ENCODE peak calls at places on chromosomes 1 and 21, in four cellular contexts. X is K562, I is transverse colon, T is A549. C is an unnamed sample.

GRCh38 chr1:190754769-190755168 is 277.1 kb upstream of the BRINP3 start:
- DNase-seq in X (no peak), I (no peak), T (peak; percentile 26), C (no peak)

GRCh38 chr21:45534591-45535331 is 7.5 kb downstream of the SLC19A1 start:
- DNase-seq in X (no peak), T (no peak), I (peak; percentile 86), C (peak; percentile 58)

GRCh38 chr1:91124989-91125417 is 103.2 kb upstream of the ZNF644 start:
- DNase-seq in I (no peak), X (no peak), T (no peak), C (no peak)

GRCh38 chr1:240232548-240232947 is 140.9 kb downstream of the FMN2 start:
- DNase-seq in T (no peak), I (no peak), X (no peak), C (no peak)

GRCh38 chr1:44015206-44015605 is 16.1 kb downstream of the SLC6A9 start:
- DNase-seq in T (no peak), I (no peak), X (no peak), C (no peak)

GRCh38 chr1:234322979-234323378 is 50.3 kb upstream of the COA6 start:
- DNase-seq in T (peak; percentile 62), I (peak; percentile 37), X (peak; percentile 77), C (no peak)

GRCh38 chr1:198212126-198212525 is 55.3 kb downstream of the NEK7 start:
- DNase-seq in X (no peak), T (no peak), I (no peak), C (no peak)

GRCh38 chr1:55981015-55981635 is 598.2 kb downstream of the PLPP3 start:
- DNase-seq in X (no peak), T (no peak), I (no peak), C (no peak)

GRCh38 chr1:201013991-201014815 is 9.3 kb downstream of the KIF21B start:
- DNase-seq in X (peak; percentile 63), I (no peak), T (no peak), C (no peak)

GRCh38 chr1:84780000-84780716 is 89.9 kb upstream of the SSX2IP start:
- DNase-seq in T (no peak), I (no peak), X (no peak), C (no peak)

GRCh38 chr1:180343931-180344406 is 113.9 kb downstream of the LHX4 start:
- DNase-seq in X (no peak), T (no peak), I (peak; percentile 82), C (no peak)

GRCh38 chr1:10573446-10573845 is 98.7 kb downstream of the PEX14 start:
- DNase-seq in I (no peak), X (no peak), T (no peak), C (no peak)

GRCh38 chr1:196309386-196309785 is 298.9 kb downstream of the KCNT2 start:
- DNase-seq in T (peak; percentile 42), I (no peak), X (no peak), C (no peak)

GRCh38 chr1:227774051-227774720 is 39.0 kb downstream of the SNAP47 start:
- DNase-seq in I (no peak), T (no peak), X (no peak), C (no peak)

GRCh38 chr1:55997550-55997949 is 581.8 kb downstream of the PLPP3 start:
- DNase-seq in I (no peak), T (no peak), X (no peak), C (no peak)

GRCh38 chr1:219681876-219682275 is 69.0 kb upstream of the ZC3H11B start:
- DNase-seq in I (no peak), T (no peak), X (no peak), C (no peak)

GRCh38 chr1:119966681-119967080 is 70.4 kb upstream of the ADAM30 start:
- DNase-seq in I (no peak), T (no peak), X (no peak), C (peak; percentile 47)

GRCh38 chr1:7671146-7671465 is 100.0 kb upstream of the VAMP3 start:
- DNase-seq in T (no peak), I (no peak), X (no peak), C (no peak)

GRCh38 chr1:70890408-70890807 is 157.2 kb downstream of the PTGER3 start:
- DNase-seq in I (no peak), X (peak; percentile 17), T (no peak), C (no peak)

GRCh38 chr1:56715161-56715560 is 70.0 kb downstream of the PRKAA2 start:
- DNase-seq in T (no peak), I (no peak), X (no peak), C (no peak)

GRCh38 chr1:55378582-55378981 is 163.4 kb upstream of the USP24 start:
- DNase-seq in T (peak; percentile 48), I (peak; percentile 23), X (peak; percentile 41), C (peak; percentile 27)

DNA sequence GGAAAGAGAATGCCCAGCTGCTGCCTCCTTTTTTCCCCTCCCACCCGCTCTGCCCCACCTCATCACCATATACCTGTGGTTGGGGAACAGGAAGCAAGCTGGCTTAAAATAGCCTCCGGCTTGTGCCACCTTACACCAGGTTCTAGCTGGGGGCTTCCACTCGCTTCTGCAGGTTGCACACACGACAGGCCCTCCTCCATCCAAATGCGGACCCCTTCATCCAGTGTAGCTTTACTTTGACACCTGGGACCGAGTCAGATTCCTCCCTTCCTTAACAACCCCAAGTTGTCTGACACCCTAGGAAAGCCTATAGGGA is 14.6 kb downstream of the BLACAT1 start:
- DNase-seq in I (no peak), X (no peak), T (no peak), C (no peak)
- H3K4me3 ChIP-seq in I (no peak overlapping the region), X (no peak overlapping the region), T (no peak overlapping the region), C (no peak overlapping the region)

DNA sequence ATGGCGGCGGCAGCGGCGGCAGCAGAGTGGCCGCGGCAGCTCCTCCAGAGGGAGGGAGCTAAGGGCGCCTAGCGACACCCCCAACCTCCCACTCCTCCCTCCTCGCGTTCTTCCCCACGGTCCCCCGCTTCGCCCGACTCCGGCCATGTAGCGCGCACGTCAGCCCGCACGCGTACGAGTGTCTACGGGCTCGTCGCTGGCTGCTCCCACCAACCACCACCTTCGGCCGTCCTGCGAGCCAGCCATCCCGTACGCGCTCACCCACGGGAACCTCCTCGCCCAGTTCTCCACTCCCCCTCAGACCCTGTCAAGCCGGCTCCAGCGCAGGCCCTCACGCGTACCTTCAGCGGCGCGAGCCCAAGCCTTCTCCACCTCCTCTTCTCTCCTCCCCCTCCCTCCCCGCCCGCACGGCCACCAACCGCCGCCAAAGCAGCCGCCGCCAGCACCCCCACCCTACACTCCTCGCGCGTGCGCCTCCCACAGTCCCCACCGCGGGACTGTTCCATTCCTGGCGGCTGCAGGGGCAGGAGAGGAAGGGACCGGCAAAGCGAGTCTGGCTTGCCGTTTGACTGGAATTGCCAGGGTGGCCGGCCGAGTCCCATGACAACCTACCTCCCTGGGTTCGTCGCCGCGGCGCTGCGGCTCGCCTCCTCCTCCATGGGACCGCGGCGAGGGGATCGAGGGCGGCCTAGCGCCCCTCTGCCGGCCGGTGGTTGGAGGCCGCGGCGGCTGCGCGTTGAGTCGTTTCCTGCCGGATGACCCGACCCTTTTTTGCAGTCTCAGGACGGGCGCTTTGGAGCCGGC is at the start of the genes DAP3 and YY1AP1:
- DNase-seq in X (peak; percentile 93), T (peak; percentile 91), I (peak; percentile 94), C (peak; percentile 93)
- TF ChIP-seq POLR2A in X (peak; percentile 81), T (peak; percentile 71), I (peak; percentile 89), C (peak; percentile 75)

DNA sequence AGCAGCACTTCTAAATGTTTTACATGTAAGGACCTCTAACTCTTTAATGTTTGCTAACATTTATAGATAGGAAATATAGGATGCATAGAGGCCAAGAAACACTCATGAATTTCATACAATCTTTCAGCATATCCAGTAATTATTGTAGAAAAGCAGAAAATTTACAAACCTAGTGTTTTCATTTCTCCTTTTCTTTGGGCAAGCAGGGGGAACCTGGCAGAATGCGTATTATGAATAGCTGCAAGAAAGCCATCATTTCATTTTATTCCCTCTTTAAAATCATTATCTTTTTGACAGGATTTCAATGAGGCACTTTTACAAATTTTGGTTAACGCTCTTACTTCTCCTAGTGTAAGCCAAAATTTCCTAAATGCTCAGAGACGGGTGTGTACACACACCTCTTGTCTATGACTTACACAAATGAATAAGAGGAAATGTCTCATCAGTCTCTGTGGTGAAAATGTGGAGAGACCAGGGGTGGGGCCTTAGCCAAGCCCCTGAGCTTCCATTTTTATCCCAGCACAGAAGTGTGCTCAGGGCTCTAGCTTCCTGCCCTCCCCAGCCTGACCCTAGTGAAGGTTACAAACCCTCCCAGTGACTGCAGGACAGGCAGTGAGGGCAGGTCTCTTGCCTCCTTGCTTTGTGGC is 91.6 kb downstream of the LRRC8C start:
- DNase-seq in X (no peak), T (no peak), I (peak; percentile 11), C (no peak)
- H3K4me3 ChIP-seq in X (no peak overlapping the region), T (no peak overlapping the region), I (no peak overlapping the region), C (no peak overlapping the region)

GRCh38 chr1:984476-984814 is 2.6 kb upstream of the PERM1 start:
- DNase-seq in T (no peak), I (no peak), X (no peak), C (no peak)

GRCh38 chr1:985126-985525 is 3.2 kb upstream of the PERM1 start:
- DNase-seq in T (no peak), X (no peak), I (no peak), C (no peak)

GRCh38 chr1:982765-983436 is 1.0 kb upstream of the PERM1 start:
- DNase-seq in I (no peak), T (no peak), X (no peak), C (no peak)

GRCh38 chr1:981955-982558 is at the start of gene PERM1:
- DNase-seq in X (no peak), T (no peak), I (no peak), C (no peak)

GRCh38 chr1:983736-984475 is 2.0 kb upstream of the PERM1 start:
- DNase-seq in I (peak; percentile 51), X (peak; percentile 89), T (no peak), C (peak; percentile 71)
- TF ChIP-seq POLR2A in I (no peak), X (no peak), T (no peak), C (no peak)

GRCh38 chr1:42937141-42937696 is 21.4 kb downstream of the SLC2A1 start:
- DNase-seq in X (no peak), I (peak; percentile 9), T (peak; percentile 87), C (no peak)
- H3K4me3 ChIP-seq in X (no peak overlapping the region), I (no peak overlapping the region), T (peak overlapping the region; percentile 13), C (no peak overlapping the region)